ENCODE peak calls at places on chromosomes 11 and 22, in ten cellular contexts. One of them, this sample, is unnamed.

GRCh38 chr22:22867996-22868715 is 19.5 kb upstream of the IGLL5 start:
- DNase-seq in IMR-90: no peak
- DNase-seq in AG04449: no peak
- DNase-seq in GM23248: no peak
- DNase-seq in choroid plexus epithelial cell: no peak
- DNase-seq in SK-N-SH: no peak
- DNase-seq in D341Med: no peak
- DNase-seq in AG20443: peak; percentile 2
- DNase-seq in mesothelial cell of epicardium: no peak
- DNase-seq in left cardiac atrium: no peak
- DNase-seq in this sample: peak; percentile 15

GRCh38 chr11:95937358-95937757 is 13.5 kb upstream of the MTMR2 start:
- DNase-seq in GM23248: peak; percentile 27
- DNase-seq in choroid plexus epithelial cell: no peak
- DNase-seq in mesothelial cell of epicardium: no peak
- DNase-seq in AG04449: no peak
- DNase-seq in SK-N-SH: no peak
- DNase-seq in left cardiac atrium: no peak
- DNase-seq in IMR-90: no peak
- DNase-seq in AG20443: no peak
- DNase-seq in D341Med: no peak
- DNase-seq in this sample: no peak

GRCh38 chr11:71936825-71937224 is 8.0 kb downstream of the RNF121 start:
- DNase-seq in D341Med: no peak
- DNase-seq in choroid plexus epithelial cell: peak; percentile 69
- DNase-seq in left cardiac atrium: no peak
- DNase-seq in AG20443: no peak
- DNase-seq in AG04449: no peak
- DNase-seq in SK-N-SH: peak; percentile 15
- DNase-seq in IMR-90: peak; percentile 53
- DNase-seq in GM23248: peak; percentile 5
- DNase-seq in mesothelial cell of epicardium: no peak
- DNase-seq in this sample: no peak

GRCh38 chr11:23574149-23574548 is 713.9 kb upstream of the CCDC179 start:
- DNase-seq in D341Med: no peak
- DNase-seq in left cardiac atrium: no peak
- DNase-seq in SK-N-SH: no peak
- DNase-seq in IMR-90: no peak
- DNase-seq in mesothelial cell of epicardium: no peak
- DNase-seq in GM23248: no peak
- DNase-seq in choroid plexus epithelial cell: no peak
- DNase-seq in AG20443: no peak
- DNase-seq in AG04449: no peak
- DNase-seq in this sample: no peak

GRCh38 chr11:66371627-66372415 is at the start of gene SLC29A2:
- DNase-seq in SK-N-SH: peak; percentile 91
- DNase-seq in choroid plexus epithelial cell: no peak
- DNase-seq in left cardiac atrium: peak; percentile 73
- DNase-seq in mesothelial cell of epicardium: peak; percentile 88
- DNase-seq in GM23248: peak; percentile 35
- DNase-seq in IMR-90: no peak
- DNase-seq in AG20443: peak; percentile 45
- DNase-seq in D341Med: peak; percentile 94
- DNase-seq in AG04449: no peak
- DNase-seq in this sample: peak; percentile 90

GRCh38 chr22:19784396-19785175 is 24.0 kb downstream of the TBX1 start:
- DNase-seq in choroid plexus epithelial cell: no peak
- DNase-seq in AG04449: no peak
- DNase-seq in SK-N-SH: no peak
- DNase-seq in left cardiac atrium: no peak
- DNase-seq in mesothelial cell of epicardium: no peak
- DNase-seq in GM23248: no peak
- DNase-seq in AG20443: no peak
- DNase-seq in IMR-90: no peak
- DNase-seq in D341Med: no peak
- DNase-seq in this sample: no peak

GRCh38 chr11:106624377-106624776 is 393.9 kb downstream of the GUCY1A2 start:
- DNase-seq in D341Med: no peak
- DNase-seq in AG20443: no peak
- DNase-seq in left cardiac atrium: no peak
- DNase-seq in mesothelial cell of epicardium: no peak
- DNase-seq in choroid plexus epithelial cell: peak; percentile 40
- DNase-seq in GM23248: no peak
- DNase-seq in IMR-90: peak; percentile 12
- DNase-seq in SK-N-SH: no peak
- DNase-seq in AG04449: no peak
- DNase-seq in this sample: no peak

GRCh38 chr11:285021-285893 is 3.7 kb upstream of the PGGHG start:
- DNase-seq in AG20443: no peak
- DNase-seq in GM23248: no peak
- DNase-seq in left cardiac atrium: no peak
- DNase-seq in SK-N-SH: peak; percentile 25
- DNase-seq in AG04449: no peak
- DNase-seq in IMR-90: no peak
- DNase-seq in D341Med: peak; percentile 13
- DNase-seq in mesothelial cell of epicardium: no peak
- DNase-seq in choroid plexus epithelial cell: no peak
- DNase-seq in this sample: no peak

GRCh38 chr11:77147668-77148321 is 19.7 kb downstream of the MYO7A start:
- DNase-seq in mesothelial cell of epicardium: no peak
- DNase-seq in D341Med: no peak
- DNase-seq in IMR-90: no peak
- DNase-seq in left cardiac atrium: no peak
- DNase-seq in SK-N-SH: no peak
- DNase-seq in choroid plexus epithelial cell: peak; percentile 65
- DNase-seq in AG20443: peak; percentile 78
- DNase-seq in AG04449: no peak
- DNase-seq in GM23248: peak; percentile 53
- DNase-seq in this sample: no peak

GRCh38 chr11:128422576-128423370 is 164.6 kb downstream of the ETS1 start:
- DNase-seq in AG20443: no peak
- DNase-seq in AG04449: no peak
- DNase-seq in D341Med: no peak
- DNase-seq in SK-N-SH: peak; percentile 84
- DNase-seq in mesothelial cell of epicardium: no peak
- DNase-seq in left cardiac atrium: peak; percentile 49
- DNase-seq in GM23248: no peak
- DNase-seq in IMR-90: no peak
- DNase-seq in choroid plexus epithelial cell: no peak
- DNase-seq in this sample: no peak

GRCh38 chr22:50599816-50600454 is 658 bp upstream of the MAPK8IP2 start:
- DNase-seq in SK-N-SH: peak; percentile 70
- DNase-seq in choroid plexus epithelial cell: peak; percentile 38
- DNase-seq in IMR-90: no peak
- DNase-seq in AG20443: peak; percentile 93
- DNase-seq in D341Med: peak; percentile 71
- DNase-seq in left cardiac atrium: peak; percentile 62
- DNase-seq in GM23248: peak; percentile 64
- DNase-seq in AG04449: no peak
- DNase-seq in mesothelial cell of epicardium: peak; percentile 91
- DNase-seq in this sample: no peak